ENCODE peak calls at places on chromosomes 13 and 19, in seven cellular contexts. One of them, this sample, is unnamed.

GRCh38 chr19:57465680-57466381 is 8.9 kb upstream of the VN1R1 start:
- DNase-seq in activated naive CD4-positive, alpha-beta T cell treated with Interleukin-2 at 50 U/mL for 16 hours: peak
- DNase-seq in left cardiac atrium: no peak
- DNase-seq in GM12865: peak
- DNase-seq in WERI-Rb-1: peak
- DNase-seq in amniotic stem cell: no peak
- DNase-seq in HFF-Myc: no peak
- DNase-seq in this sample: no peak

GRCh38 chr19:6278740-6279619 is 795 bp downstream of the MLLT1 start:
- DNase-seq in HFF-Myc: no peak
- DNase-seq in amniotic stem cell: no peak
- DNase-seq in GM12865: peak
- DNase-seq in left cardiac atrium: no peak
- DNase-seq in WERI-Rb-1: no peak
- DNase-seq in activated naive CD4-positive, alpha-beta T cell treated with Interleukin-2 at 50 U/mL for 16 hours: no peak
- DNase-seq in this sample: no peak

GRCh38 chr13:102825921-102826706 is 19.7 kb upstream of the ERCC5 start:
- DNase-seq in HFF-Myc: peak
- DNase-seq in activated naive CD4-positive, alpha-beta T cell treated with Interleukin-2 at 50 U/mL for 16 hours: no peak
- DNase-seq in left cardiac atrium: no peak
- DNase-seq in amniotic stem cell: peak
- DNase-seq in GM12865: no peak
- DNase-seq in WERI-Rb-1: no peak
- DNase-seq in this sample: no peak

GRCh38 chr13:112899618-112900600 is 69.1 kb upstream of the MCF2L start:
- DNase-seq in amniotic stem cell: no peak
- DNase-seq in left cardiac atrium: no peak
- DNase-seq in WERI-Rb-1: peak
- DNase-seq in activated naive CD4-positive, alpha-beta T cell treated with Interleukin-2 at 50 U/mL for 16 hours: no peak
- DNase-seq in GM12865: no peak
- DNase-seq in HFF-Myc: no peak
- DNase-seq in this sample: no peak

GRCh38 chr13:29260684-29261083 is 334.8 kb downstream of the SLC7A1 start:
- DNase-seq in HFF-Myc: no peak
- DNase-seq in amniotic stem cell: no peak
- DNase-seq in GM12865: peak
- DNase-seq in activated naive CD4-positive, alpha-beta T cell treated with Interleukin-2 at 50 U/mL for 16 hours: no peak
- DNase-seq in WERI-Rb-1: no peak
- DNase-seq in left cardiac atrium: no peak
- DNase-seq in this sample: no peak

GRCh38 chr13:48653074-48654054 is at the start of gene CYSLTR2:
- DNase-seq in GM12865: peak
- DNase-seq in activated naive CD4-positive, alpha-beta T cell treated with Interleukin-2 at 50 U/mL for 16 hours: peak
- DNase-seq in HFF-Myc: peak
- DNase-seq in amniotic stem cell: no peak
- DNase-seq in WERI-Rb-1: no peak
- DNase-seq in left cardiac atrium: no peak
- DNase-seq in this sample: peak

GRCh38 chr13:26985285-26985878 is 186.2 kb downstream of the USP12 start:
- DNase-seq in left cardiac atrium: peak
- DNase-seq in activated naive CD4-positive, alpha-beta T cell treated with Interleukin-2 at 50 U/mL for 16 hours: peak
- DNase-seq in amniotic stem cell: peak
- DNase-seq in GM12865: peak
- DNase-seq in WERI-Rb-1: peak
- DNase-seq in HFF-Myc: peak
- DNase-seq in this sample: peak

GRCh38 chr19:49340069-49340864 is 5.1 kb downstream of the CD37 start:
- DNase-seq in HFF-Myc: no peak
- DNase-seq in left cardiac atrium: peak
- DNase-seq in WERI-Rb-1: peak
- DNase-seq in activated naive CD4-positive, alpha-beta T cell treated with Interleukin-2 at 50 U/mL for 16 hours: no peak
- DNase-seq in GM12865: peak
- DNase-seq in amniotic stem cell: no peak
- DNase-seq in this sample: no peak

GRCh38 chr13:50626031-50626643 is 217.4 kb downstream of the DLEU7 start:
- DNase-seq in HFF-Myc: no peak
- DNase-seq in activated naive CD4-positive, alpha-beta T cell treated with Interleukin-2 at 50 U/mL for 16 hours: no peak
- DNase-seq in amniotic stem cell: peak
- DNase-seq in WERI-Rb-1: no peak
- DNase-seq in GM12865: no peak
- DNase-seq in left cardiac atrium: no peak
- DNase-seq in this sample: no peak

GRCh38 chr19:16626796-16627193 is 1.2 kb downstream of the MED26 start:
- DNase-seq in amniotic stem cell: no peak
- DNase-seq in left cardiac atrium: no peak
- DNase-seq in GM12865: no peak
- DNase-seq in activated naive CD4-positive, alpha-beta T cell treated with Interleukin-2 at 50 U/mL for 16 hours: peak
- DNase-seq in HFF-Myc: no peak
- DNase-seq in WERI-Rb-1: no peak
- DNase-seq in this sample: no peak

GRCh38 chr13:114124486-114124885 is 7.9 kb downstream of the RASA3 start:
- DNase-seq in WERI-Rb-1: peak
- DNase-seq in activated naive CD4-positive, alpha-beta T cell treated with Interleukin-2 at 50 U/mL for 16 hours: no peak
- DNase-seq in GM12865: no peak
- DNase-seq in HFF-Myc: no peak
- DNase-seq in left cardiac atrium: no peak
- DNase-seq in amniotic stem cell: no peak
- DNase-seq in this sample: no peak